ENCODE peak calls at places on chromosomes 2 and 18, in seven cellular contexts. A is stomach, Y is HCT116, B is K562, Q is sigmoid colon, H is SK-N-MC, I is spleen. P is an unnamed sample.

GRCh38 chr2:232857158-232857563 is 12.9 kb upstream of the SNORC start:
- DNase-seq in H (no peak), Q (no peak), I (no peak), B (no peak), A (no peak), Y (no peak), P (no peak)

GRCh38 chr2:25894135-25894830 is 16.0 kb upstream of the ASXL2 start:
- DNase-seq in Q (peak), H (no peak), I (no peak), A (peak), Y (no peak), B (no peak), P (no peak)

GRCh38 chr2:100944617-100945432 is 57.3 kb upstream of the RPL31 start:
- DNase-seq in H (no peak), Y (no peak), Q (no peak), B (no peak), I (peak), A (peak), P (no peak)

GRCh38 chr2:207135340-207135739 is 30.4 kb downstream of the KLF7 start:
- DNase-seq in H (no peak), Q (no peak), Y (no peak), A (no peak), I (no peak), B (no peak), P (no peak)

GRCh38 chr2:189829092-189829843 is 45.0 kb downstream of the PMS1 start:
- DNase-seq in B (no peak), Q (no peak), Y (no peak), H (no peak), I (no peak), A (no peak), P (no peak)

GRCh38 chr2:109660046-109660860 is 46.1 kb downstream of the SOWAHC start:
- DNase-seq in I (peak), Q (no peak), B (no peak), A (no peak), H (no peak), Y (no peak), P (no peak)

GRCh38 chr2:175884673-175885393 is 117.2 kb downstream of the LNPK start:
- DNase-seq in I (no peak), H (no peak), B (no peak), Y (no peak), A (no peak), Q (no peak), P (no peak)

GRCh38 chr2:122136071-122136470 is 380.6 kb downstream of the TSN start:
- DNase-seq in I (no peak), H (no peak), Y (peak), A (no peak), Q (no peak), B (peak), P (no peak)

GRCh38 chr2:28716265-28716865 is 35.3 kb upstream of the PPP1CB start:
- DNase-seq in H (peak), A (peak), B (no peak), Q (peak), I (peak), Y (peak), P (peak)

GRCh38 chr2:51813245-51813644 is 781.3 kb upstream of the NRXN1 start:
- DNase-seq in I (no peak), H (no peak), A (no peak), B (no peak), Y (peak), Q (no peak), P (no peak)

GRCh38 chr2:38233231-38233983 is 143.7 kb downstream of the ATL2 start:
- DNase-seq in B (no peak), I (no peak), Q (no peak), A (no peak), Y (no peak), H (no peak), P (no peak)

GRCh38 chr2:32922466-32922865 is 24.3 kb upstream of the LTBP1 start:
- DNase-seq in Y (no peak), Q (no peak), H (no peak), I (no peak), B (no peak), A (no peak), P (no peak)

GRCh38 chr2:453132-453531 is 165.2 kb upstream of the ALKAL2 start:
- DNase-seq in H (no peak), A (no peak), I (no peak), B (no peak), Y (no peak), Q (no peak), P (no peak)

GRCh38 chr2:24825883-24826800 is 32.9 kb downstream of the CENPO start:
- DNase-seq in H (no peak), Q (peak), I (peak), B (no peak), Y (no peak), A (peak), P (no peak)

DNA sequence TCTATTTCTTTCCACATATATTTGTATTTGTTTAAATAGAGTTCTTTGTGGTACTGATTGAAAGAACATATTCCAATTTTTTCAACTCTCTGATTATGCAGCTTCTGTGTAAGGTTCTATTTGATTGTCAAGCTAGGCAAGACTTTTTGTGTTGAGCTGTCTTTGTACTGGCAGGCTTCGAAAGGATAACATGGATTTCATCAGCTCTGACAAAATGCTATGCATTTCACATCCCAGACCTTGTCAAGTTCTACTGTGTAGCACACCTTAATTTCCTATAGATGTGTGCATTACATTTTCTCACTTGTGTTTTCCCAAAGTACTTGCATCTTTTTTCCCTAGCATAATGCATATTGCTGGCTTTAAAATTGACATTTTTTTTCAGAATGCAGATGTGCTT is 555.0 kb upstream of the GYPC start:
- DNase-seq in H (no peak), A (no peak), Q (no peak), Y (no peak), I (no peak), B (no peak), P (no peak)
- TF ChIP-seq POLR2AphosphoS5 in H (no peak), A (no peak), Q (no peak), Y (no peak), I (no peak), B (no peak), P (no peak)

DNA sequence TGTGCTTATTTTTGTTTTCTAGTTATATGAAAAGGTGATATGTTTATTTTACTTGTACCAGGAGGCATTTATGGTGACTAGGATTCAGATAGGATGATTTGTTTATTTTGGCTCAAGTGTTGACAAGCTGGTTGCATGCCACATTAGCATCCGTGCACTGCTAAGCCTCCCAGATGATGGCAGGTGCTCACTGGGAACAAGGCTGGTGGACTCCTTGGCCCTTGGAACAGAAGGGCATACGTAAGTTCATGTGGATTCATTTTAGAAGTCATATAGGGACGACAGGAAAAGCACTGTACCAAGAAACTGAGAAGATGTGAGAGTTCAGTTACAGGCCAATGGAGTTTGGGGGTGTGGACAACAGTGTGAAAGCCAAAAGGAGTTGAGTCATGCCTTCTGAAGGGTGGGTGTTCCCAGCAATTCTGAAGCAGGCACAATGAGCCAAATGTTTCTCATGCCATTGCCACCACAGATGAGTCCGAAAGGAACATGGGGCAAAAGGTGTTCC is 166.2 kb downstream of the PHLPP1 start:
- DNase-seq in I (no peak), B (peak), Y (peak), A (no peak), H (no peak), Q (no peak), P (no peak)
- H3K4me3 ChIP-seq in I (no peak), B (no peak), Y (no peak), A (no peak), H (no peak), Q (no peak), P (no peak)

GRCh38 chr2:111945444-111946293 is 47.3 kb downstream of the MERTK start:
- DNase-seq in H (no peak), B (no peak), Q (no peak), A (no peak), Y (no peak), I (no peak), P (no peak)
- H3K27ac ChIP-seq in H (no peak), B (no peak), Q (peak), A (peak), Y (peak), I (no peak), P (peak)

DNA sequence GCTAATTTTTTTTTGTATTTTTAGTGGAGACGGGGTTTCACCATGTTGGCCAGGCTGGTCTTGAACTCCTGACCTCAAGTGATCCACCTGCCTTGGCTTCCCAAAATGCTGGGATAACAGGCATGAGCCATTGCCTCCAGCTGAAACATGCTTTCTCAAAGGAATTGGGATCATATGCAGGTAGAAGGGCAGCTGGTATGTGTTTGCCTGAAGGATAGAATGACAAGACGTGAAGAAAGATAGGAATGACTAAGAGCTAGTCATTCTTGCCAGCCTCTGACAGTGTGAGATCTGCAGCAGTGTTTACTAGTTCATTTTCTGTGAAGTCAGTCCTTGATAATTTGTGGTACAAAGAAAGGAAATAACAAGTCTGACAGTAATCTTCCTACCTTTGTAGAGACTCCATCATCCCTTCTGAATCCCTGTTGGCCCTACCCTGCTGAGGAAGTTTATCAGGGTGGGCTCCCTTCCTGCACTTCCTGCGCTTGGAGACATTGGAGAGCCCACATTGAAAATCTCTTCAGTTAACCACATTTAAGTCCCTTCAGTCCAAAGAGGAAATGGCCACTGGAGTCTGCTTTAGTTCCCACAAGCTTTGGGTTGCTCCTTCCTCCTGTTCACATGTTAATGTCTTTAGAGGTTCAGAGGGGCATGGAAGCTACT is 14.7 kb downstream of the CFLAR start:
- DNase-seq in I (no peak), H (no peak), Y (no peak), B (peak), Q (no peak), A (no peak), P (no peak)
- TF ChIP-seq POLR2AphosphoS5 in I (peak), H (no peak), Y (no peak), B (peak), Q (no peak), A (peak), P (no peak)

GRCh38 chr2:167681646-167682045 is 565.7 kb downstream of the STK39 start:
- DNase-seq in Q (no peak), B (no peak), A (no peak), Y (no peak), I (no peak), H (no peak), P (no peak)

GRCh38 chr2:167678158-167678557 is 569.2 kb downstream of the STK39 start:
- DNase-seq in Q (no peak), B (no peak), I (no peak), A (no peak), Y (no peak), H (no peak), P (no peak)

GRCh38 chr2:167681234-167681633 is 566.2 kb downstream of the STK39 start:
- DNase-seq in H (no peak), Y (no peak), I (no peak), B (no peak), A (no peak), Q (no peak), P (no peak)

GRCh38 chr2:167670588-167670987 is 576.8 kb downstream of the STK39 start:
- DNase-seq in H (no peak), I (no peak), A (no peak), Y (no peak), B (no peak), Q (no peak), P (no peak)

GRCh38 chr2:167675906-167676305 is 571.5 kb downstream of the STK39 start:
- DNase-seq in B (no peak), I (no peak), A (no peak), H (no peak), Q (no peak), Y (no peak), P (no peak)
- H3K4me3 ChIP-seq in B (no peak), I (no peak), A (no peak), H (no peak), Q (no peak), Y (no peak), P (no peak)

GRCh38 chr18:63309422-63309821 is 10.1 kb downstream of the BCL2 start:
- DNase-seq in Q (no peak), H (no peak), I (no peak), Y (no peak), B (no peak), A (no peak), P (no peak)

GRCh38 chr18:63306249-63306648 is 13.3 kb downstream of the BCL2 start:
- DNase-seq in I (no peak), Y (no peak), B (no peak), A (no peak), Q (no peak), H (no peak), P (no peak)

GRCh38 chr18:63303562-63303961 is 16.0 kb downstream of the BCL2 start:
- DNase-seq in B (no peak), Q (no peak), I (no peak), H (no peak), A (no peak), Y (no peak), P (no peak)

GRCh38 chr18:63307555-63308200 is 11.9 kb downstream of the BCL2 start:
- DNase-seq in Y (no peak), I (no peak), H (no peak), B (no peak), Q (no peak), A (no peak), P (no peak)

GRCh38 chr18:63306819-63307554 is 12.6 kb downstream of the BCL2 start:
- DNase-seq in Q (no peak), A (no peak), H (no peak), Y (no peak), B (no peak), I (no peak), P (no peak)
- H3K27ac ChIP-seq in Q (peak), A (no peak), H (no peak), Y (no peak), B (no peak), I (no peak), P (peak)

GRCh38 chr18:76537621-76538020 is 42.6 kb upstream of the ZNF516 start:
- DNase-seq in A (no peak), Q (no peak), Y (no peak), B (no peak), H (no peak), I (no peak), P (no peak)

GRCh38 chr18:76532875-76533274 is 37.8 kb upstream of the ZNF516 start:
- DNase-seq in I (no peak), Q (no peak), Y (no peak), B (no peak), A (no peak), H (no peak), P (no peak)

GRCh38 chr18:76544511-76545350 is 49.7 kb upstream of the ZNF516 start:
- DNase-seq in I (no peak), H (no peak), Q (no peak), B (no peak), Y (no peak), A (no peak), P (no peak)

DNA sequence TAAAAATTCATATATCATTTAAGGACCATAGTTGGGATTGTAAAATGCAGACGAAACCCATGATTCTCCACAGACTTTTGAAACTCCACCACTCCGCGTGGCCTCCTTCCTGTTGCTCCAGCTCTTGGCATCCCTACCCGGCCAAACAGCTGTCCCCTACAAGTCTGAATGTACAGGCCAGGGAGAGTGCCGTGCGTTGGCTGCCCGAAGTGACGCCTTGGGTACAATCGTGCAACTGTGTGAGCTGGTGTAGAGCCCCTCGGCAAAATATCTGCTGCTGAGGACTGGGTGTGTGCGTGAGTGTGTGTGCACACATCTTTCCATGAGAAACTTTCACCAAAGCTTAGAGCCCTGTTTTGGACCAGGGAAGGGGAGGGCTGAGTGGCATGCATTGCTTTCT is 43.8 kb upstream of the ZNF516 start:
- DNase-seq in H (no peak), Y (no peak), B (no peak), Q (no peak), A (no peak), I (no peak), P (no peak)
- TF ChIP-seq POLR2AphosphoS5 in H (no peak), Y (no peak), B (no peak), Q (no peak), A (no peak), I (no peak), P (no peak)